ENCODE peak calls at places on chromosomes 7 and 10, in six cellular contexts. N, U, H, W, L and X are unnamed samples.
A peak's percentile ranks its signal among the peaks of the same experiment; 100 is the strongest.

GRCh38 chr10:28734940-28735759 is 57.8 kb downstream of the BAMBI start:
- DNase-seq in U (peak; percentile 54), W (no peak), N (peak; percentile 16), L (peak; percentile 33), H (no peak), X (peak; percentile 62)

GRCh38 chr7:151179287-151179860 is 7.7 kb downstream of the ASB10 start:
- DNase-seq in H (no peak), W (no peak), L (no peak), U (no peak), N (no peak), X (peak; percentile 37)

GRCh38 chr7:131159961-131160361 is 167.7 kb upstream of the MKLN1 start:
- DNase-seq in N (no peak), U (no peak), H (no peak), L (no peak), W (no peak), X (no peak)

GRCh38 chr7:44736896-44737295 is 11.8 kb upstream of the ZMIZ2 start:
- DNase-seq in U (no peak), H (no peak), L (no peak), W (no peak), N (no peak), X (no peak)

GRCh38 chr7:105988277-105988676 is 25.2 kb downstream of the CDHR3 start:
- DNase-seq in L (no peak), U (no peak), N (no peak), H (no peak), W (no peak), X (no peak)

GRCh38 chr10:73517166-73517888 is 21.5 kb upstream of the PPP3CB start:
- DNase-seq in L (no peak), U (no peak), H (no peak), N (no peak), W (no peak), X (no peak)

GRCh38 chr10:113941140-113941539 is 86.7 kb downstream of the NHLRC2 start:
- DNase-seq in H (no peak), N (no peak), L (no peak), W (no peak), U (no peak), X (no peak)

GRCh38 chr10:97321032-97321806 is 2.1 kb downstream of the FRAT1 start:
- DNase-seq in W (no peak), H (peak; percentile 55), U (no peak), L (peak; percentile 40), N (no peak), X (peak; percentile 80)

GRCh38 chr7:151017370-151017952 is 6.8 kb downstream of the ATG9B start:
- DNase-seq in U (peak; percentile 61), L (no peak), N (no peak), H (no peak), W (no peak), X (no peak)

GRCh38 chr7:99447943-99448342 is 9.2 kb downstream of the CPSF4 start:
- DNase-seq in W (no peak), L (no peak), U (no peak), H (no peak), N (no peak), X (peak; percentile 57)

GRCh38 chr10:33570495-33570894 is 236.0 kb upstream of the NRP1 start:
- DNase-seq in W (no peak), L (no peak), H (no peak), N (no peak), U (no peak), X (no peak)

GRCh38 chr7:20304366-20304765 is 26.3 kb upstream of the ITGB8 start:
- DNase-seq in H (no peak), U (no peak), L (no peak), W (no peak), N (no peak), X (no peak)

GRCh38 chr10:61471491-61471890 is 18.3 kb upstream of the TMEM26 start:
- DNase-seq in U (no peak), H (no peak), L (no peak), N (no peak), W (no peak), X (no peak)

GRCh38 chr10:87585565-87586514 is 73.8 kb upstream of the PAPSS2 start:
- DNase-seq in U (no peak), W (no peak), L (no peak), N (peak; percentile 70), H (no peak), X (no peak)

GRCh38 chr7:92778972-92779371 is 57.4 kb downstream of the CDK6 start:
- DNase-seq in L (no peak), W (peak; percentile 27), H (peak; percentile 23), U (no peak), N (no peak), X (no peak)

GRCh38 chr10:101229275-101230184 is at the start of gene LBX1:
- DNase-seq in U (no peak), W (no peak), L (no peak), H (no peak), N (no peak), X (no peak)

GRCh38 chr7:32587431-32587948 is 92.2 kb downstream of the AVL9 start:
- DNase-seq in N (no peak), H (no peak), L (peak; percentile 72), U (no peak), W (no peak), X (no peak)

GRCh38 chr10:31912898-31913847 is 15.5 kb downstream of the ARHGAP12 start:
- DNase-seq in U (no peak), H (no peak), N (no peak), L (no peak), W (no peak), X (no peak)

GRCh38 chr10:43064331-43065075 is 12.4 kb upstream of the RET start:
- DNase-seq in N (no peak), L (no peak), W (no peak), U (no peak), H (no peak), X (no peak)

GRCh38 chr7:38506004-38506403 is 125.2 kb downstream of the AMPH start:
- DNase-seq in U (no peak), H (no peak), W (no peak), N (no peak), L (no peak), X (no peak)

GRCh38 chr7:77482015-77482414 is 55.1 kb upstream of the PTPN12 start:
- DNase-seq in L (no peak), N (no peak), H (no peak), W (no peak), U (peak; percentile 56), X (no peak)

GRCh38 chr10:33337335-33337854 is 2.9 kb upstream of the NRP1 start:
- DNase-seq in W (no peak), N (no peak), H (no peak), U (no peak), L (peak; percentile 59), X (peak; percentile 59)

DNA sequence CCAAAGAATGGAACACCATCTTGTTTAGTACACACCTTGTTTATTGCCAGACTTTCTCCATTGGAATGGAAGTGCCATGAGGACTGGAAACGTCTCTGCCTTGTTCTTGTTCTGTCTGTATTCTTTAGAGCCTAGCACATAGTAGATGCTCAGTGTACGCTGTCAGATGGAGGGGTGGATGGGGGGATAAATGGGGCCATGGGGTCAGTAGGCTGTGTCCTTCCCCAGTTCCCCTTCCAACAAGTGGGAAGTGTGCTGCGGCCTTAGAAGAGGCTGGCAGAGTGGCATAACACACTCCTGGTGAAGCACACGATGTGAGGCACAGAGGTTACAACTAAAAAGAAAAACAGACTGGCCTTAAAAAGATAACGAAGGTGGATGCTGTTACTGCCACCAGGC is 61.9 kb downstream of the TMEM209 start:
- DNase-seq in N (no peak), U (no peak), L (no peak), H (no peak), W (no peak), X (no peak)
- H3K27ac ChIP-seq in N (no peak overlapping the region), U (peak overlapping the region; percentile 81), L (no peak overlapping the region), H (no peak overlapping the region), W (no peak overlapping the region), X (no peak overlapping the region)

GRCh38 chr10:1738950-1739349 is 1.6 kb upstream of the ADARB2 start:
- DNase-seq in U (no peak), L (no peak), N (no peak), W (no peak), H (no peak), X (no peak)

GRCh38 chr10:1736972-1737221 is 428 bp downstream of the ADARB2 start:
- DNase-seq in H (no peak), U (no peak), L (no peak), N (no peak), W (no peak), X (no peak)

GRCh38 chr10:1736180-1736971 is 949 bp downstream of the ADARB2 start:
- DNase-seq in W (no peak), L (no peak), N (no peak), H (no peak), U (no peak), X (no peak)

GRCh38 chr10:1735562-1735961 is 1.8 kb downstream of the ADARB2 start:
- DNase-seq in H (no peak), W (no peak), U (no peak), L (no peak), N (no peak), X (no peak)

DNA sequence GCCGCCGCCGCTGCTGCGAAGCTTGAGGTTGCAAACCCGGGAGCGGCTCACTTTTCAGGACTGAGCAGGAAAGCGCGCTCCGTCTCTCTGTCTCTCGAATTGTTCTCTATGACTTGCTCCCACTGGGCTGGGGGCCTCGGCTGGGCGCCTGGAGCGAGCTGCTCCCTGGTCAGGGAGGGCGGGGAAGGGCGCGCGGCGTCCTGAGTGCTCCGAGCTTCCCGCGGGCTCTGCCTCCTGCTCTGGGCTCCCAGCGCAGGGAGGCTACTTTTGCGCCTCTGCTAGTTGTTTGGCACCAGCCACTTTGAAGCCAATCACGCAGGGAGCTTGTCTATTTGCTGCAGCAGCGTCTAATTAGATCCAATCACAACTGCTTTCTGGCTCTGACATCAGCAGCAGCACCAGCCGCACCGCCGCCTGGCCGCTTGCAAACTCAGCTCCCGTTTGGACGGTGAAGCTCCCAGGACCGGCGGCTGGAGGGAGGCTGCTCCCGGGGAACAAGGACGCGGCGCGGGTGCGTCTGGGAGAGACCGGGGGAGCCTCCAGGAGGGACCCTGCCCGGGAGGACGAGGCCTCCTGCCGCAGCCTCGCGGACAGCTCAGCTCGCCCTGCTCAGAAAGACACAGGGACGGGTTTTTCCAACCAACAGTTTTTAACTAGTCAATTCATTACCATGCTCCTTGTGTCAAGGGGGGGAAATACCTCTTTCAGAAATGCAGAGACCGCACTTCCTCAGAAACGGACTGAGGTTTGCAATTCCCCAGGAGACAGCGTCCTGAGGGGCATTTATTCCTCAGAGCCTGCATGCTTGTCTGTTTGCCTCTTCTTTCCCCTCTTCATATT is at the start of gene ADARB2:
- DNase-seq in W (no peak), U (no peak), L (peak; percentile 40), H (no peak), N (no peak), X (no peak)
- H3K27me3 ChIP-seq in W (no peaks in the 10 kb centered on the region), U (peaks cover 93% of the 10 kb centered on the region), L (peaks cover 8% of the 10 kb centered on the region), H (peaks cover 3% of the 10 kb centered on the region), N (no peaks in the 10 kb centered on the region), X (no peaks in the 10 kb centered on the region)

DNA sequence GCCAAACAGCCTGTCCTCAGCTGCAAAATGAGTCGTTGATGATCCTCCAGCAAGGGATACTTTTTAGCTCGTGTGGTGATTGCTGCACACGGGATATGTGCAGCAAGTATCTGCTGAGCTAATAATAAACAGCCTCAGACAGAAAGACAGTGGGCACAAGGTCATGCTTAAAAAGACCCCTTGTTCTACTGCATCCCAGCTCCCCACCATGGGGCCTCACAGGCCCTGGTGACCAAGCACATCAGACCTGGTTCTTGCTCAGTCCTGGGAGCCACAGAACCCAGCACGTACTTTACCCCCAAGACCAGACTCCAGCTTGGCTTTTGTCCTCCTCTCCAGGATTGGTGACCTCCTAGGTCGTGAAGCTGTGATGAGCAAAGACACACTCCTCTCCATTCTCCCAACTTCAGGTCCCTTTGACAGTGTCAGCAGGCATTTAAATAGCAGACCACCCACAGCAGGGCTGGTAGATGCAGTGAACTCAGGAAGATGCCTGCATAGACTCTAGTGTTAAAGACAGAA is 50.5 kb downstream of the EGFR start:
- DNase-seq in N (no peak), U (no peak), L (no peak), H (no peak), W (no peak), X (no peak)
- H3K4me1 ChIP-seq in N (peaks cover 86% of the 10 kb centered on the region), U (peaks cover 71% of the 10 kb centered on the region), L (peaks cover 5% of the 10 kb centered on the region), H (peaks cover 55% of the 10 kb centered on the region), W (peaks cover 33% of the 10 kb centered on the region), X (peaks cover 9% of the 10 kb centered on the region)

GRCh38 chr7:36284470-36284869 is 105.2 kb upstream of the ANLN start:
- DNase-seq in L (no peak), W (no peak), H (no peak), N (no peak), U (peak; percentile 42), X (no peak)
- H3K27ac ChIP-seq in L (no peak overlapping the region), W (no peak overlapping the region), H (peak overlapping the region; percentile 77), N (no peak overlapping the region), U (no peak overlapping the region), X (no peak overlapping the region)